ENCODE peak calls at places on chromosomes 3 and 15, in ten cellular contexts. One of them, this sample, is unnamed.
A peak's percentile ranks its signal among the peaks of the same experiment; 100 is the strongest.

GRCh38 chr3:42172047-42172654 is 81.0 kb downstream of the TRAK1 start:
- DNase-seq in substantia nigra: no peak
- DNase-seq in neural progenitor cell: no peak
- DNase-seq in endodermal cell: no peak
- DNase-seq in iPS DF 6.9: no peak
- DNase-seq in naive thymus-derived CD4-positive, alpha-beta T cell: no peak
- DNase-seq in A549: no peak
- DNase-seq in psoas muscle: no peak
- DNase-seq in stomach: no peak
- DNase-seq in spleen: no peak
- DNase-seq in this sample: no peak

GRCh38 chr3:52218953-52219650 is 6.3 kb downstream of the TLR9 start:
- DNase-seq in naive thymus-derived CD4-positive, alpha-beta T cell: no peak
- DNase-seq in endodermal cell: peak; percentile 41
- DNase-seq in substantia nigra: no peak
- DNase-seq in A549: no peak
- DNase-seq in stomach: peak; percentile 71
- DNase-seq in psoas muscle: no peak
- DNase-seq in spleen: peak; percentile 59
- DNase-seq in iPS DF 6.9: no peak
- DNase-seq in neural progenitor cell: peak; percentile 36
- DNase-seq in this sample: no peak

GRCh38 chr15:66841953-66842681 is 140.1 kb downstream of the SMAD6 start:
- DNase-seq in neural progenitor cell: peak; percentile 81
- DNase-seq in stomach: peak; percentile 88
- DNase-seq in iPS DF 6.9: no peak
- DNase-seq in spleen: peak; percentile 91
- DNase-seq in A549: peak; percentile 68
- DNase-seq in psoas muscle: peak; percentile 91
- DNase-seq in substantia nigra: no peak
- DNase-seq in endodermal cell: peak; percentile 86
- DNase-seq in naive thymus-derived CD4-positive, alpha-beta T cell: no peak
- DNase-seq in this sample: no peak

GRCh38 chr3:96970211-96970610 is 155.8 kb downstream of the EPHA6 start:
- DNase-seq in spleen: no peak
- DNase-seq in iPS DF 6.9: no peak
- DNase-seq in endodermal cell: no peak
- DNase-seq in naive thymus-derived CD4-positive, alpha-beta T cell: no peak
- DNase-seq in psoas muscle: no peak
- DNase-seq in A549: no peak
- DNase-seq in substantia nigra: no peak
- DNase-seq in neural progenitor cell: no peak
- DNase-seq in stomach: no peak
- DNase-seq in this sample: no peak

GRCh38 chr3:13474021-13474420 is 6.1 kb upstream of the HDAC11 start:
- DNase-seq in endodermal cell: no peak
- DNase-seq in spleen: peak; percentile 35
- DNase-seq in naive thymus-derived CD4-positive, alpha-beta T cell: no peak
- DNase-seq in neural progenitor cell: no peak
- DNase-seq in psoas muscle: no peak
- DNase-seq in stomach: no peak
- DNase-seq in A549: no peak
- DNase-seq in iPS DF 6.9: no peak
- DNase-seq in substantia nigra: no peak
- DNase-seq in this sample: peak; percentile 39

GRCh38 chr3:68458646-68459045 is 473.7 kb downstream of the TAFA4 start:
- DNase-seq in stomach: no peak
- DNase-seq in spleen: no peak
- DNase-seq in naive thymus-derived CD4-positive, alpha-beta T cell: no peak
- DNase-seq in A549: no peak
- DNase-seq in endodermal cell: no peak
- DNase-seq in substantia nigra: no peak
- DNase-seq in iPS DF 6.9: no peak
- DNase-seq in psoas muscle: no peak
- DNase-seq in neural progenitor cell: no peak
- DNase-seq in this sample: no peak

GRCh38 chr3:42497009-42497731 is 5.3 kb upstream of the VIPR1 start:
- DNase-seq in substantia nigra: no peak
- DNase-seq in stomach: peak; percentile 22
- DNase-seq in endodermal cell: peak; percentile 89
- DNase-seq in psoas muscle: no peak
- DNase-seq in spleen: peak; percentile 33
- DNase-seq in A549: peak; percentile 72
- DNase-seq in iPS DF 6.9: peak; percentile 68
- DNase-seq in naive thymus-derived CD4-positive, alpha-beta T cell: no peak
- DNase-seq in neural progenitor cell: peak; percentile 79
- DNase-seq in this sample: no peak

GRCh38 chr15:60575995-60576394 is 97.1 kb upstream of the ICE2 start:
- DNase-seq in endodermal cell: no peak
- DNase-seq in substantia nigra: no peak
- DNase-seq in stomach: no peak
- DNase-seq in naive thymus-derived CD4-positive, alpha-beta T cell: no peak
- DNase-seq in spleen: no peak
- DNase-seq in iPS DF 6.9: no peak
- DNase-seq in psoas muscle: no peak
- DNase-seq in neural progenitor cell: peak; percentile 32
- DNase-seq in A549: peak; percentile 30
- DNase-seq in this sample: no peak

GRCh38 chr15:39804026-39804425 is 21.4 kb upstream of the FSIP1 start:
- DNase-seq in spleen: no peak
- DNase-seq in iPS DF 6.9: no peak
- DNase-seq in substantia nigra: no peak
- DNase-seq in stomach: no peak
- DNase-seq in A549: peak; percentile 10
- DNase-seq in endodermal cell: no peak
- DNase-seq in neural progenitor cell: no peak
- DNase-seq in psoas muscle: no peak
- DNase-seq in naive thymus-derived CD4-positive, alpha-beta T cell: no peak
- DNase-seq in this sample: no peak

GRCh38 chr15:88803241-88803919 is at the start of gene ACAN:
- DNase-seq in spleen: no peak
- DNase-seq in iPS DF 6.9: no peak
- DNase-seq in psoas muscle: no peak
- DNase-seq in neural progenitor cell: peak; percentile 78
- DNase-seq in A549: no peak
- DNase-seq in endodermal cell: peak; percentile 84
- DNase-seq in stomach: no peak
- DNase-seq in naive thymus-derived CD4-positive, alpha-beta T cell: no peak
- DNase-seq in substantia nigra: no peak
- DNase-seq in this sample: no peak

GRCh38 chr3:117799314-117799713 is 1089.7 kb downstream of the TUSC7 start:
- DNase-seq in naive thymus-derived CD4-positive, alpha-beta T cell: no peak
- DNase-seq in endodermal cell: no peak
- DNase-seq in substantia nigra: no peak
- DNase-seq in psoas muscle: no peak
- DNase-seq in neural progenitor cell: no peak
- DNase-seq in A549: no peak
- DNase-seq in spleen: no peak
- DNase-seq in stomach: no peak
- DNase-seq in iPS DF 6.9: no peak
- DNase-seq in this sample: no peak

DNA sequence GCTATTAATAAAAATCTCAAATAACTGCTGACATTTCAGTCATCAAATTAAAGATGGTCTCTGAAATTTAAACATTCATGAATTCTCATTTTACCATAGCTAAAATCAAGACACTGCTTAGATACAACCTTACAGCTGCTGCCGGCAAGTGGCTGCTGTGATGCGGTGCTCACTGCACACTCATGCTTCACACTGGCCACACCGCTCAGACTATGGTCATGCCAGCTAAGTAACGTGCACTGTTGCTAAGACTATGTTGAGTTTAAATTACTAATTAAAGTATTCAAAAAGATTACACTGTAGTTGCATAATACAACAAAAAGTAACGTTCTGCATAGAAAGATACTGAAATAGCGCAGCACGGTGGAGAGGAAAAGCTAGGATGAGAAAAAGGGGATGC is 12.1 kb downstream of the ATP13A3 start:
- DNase-seq in A549: no peak
- DNase-seq in substantia nigra: no peak
- DNase-seq in neural progenitor cell: no peak
- DNase-seq in naive thymus-derived CD4-positive, alpha-beta T cell: no peak
- DNase-seq in iPS DF 6.9: no peak
- DNase-seq in psoas muscle: no peak
- DNase-seq in spleen: no peak
- DNase-seq in endodermal cell: no peak
- DNase-seq in stomach: no peak
- DNase-seq in this sample: no peak
- H3K27ac ChIP-seq in A549: no peak overlapping the region
- H3K27ac ChIP-seq in substantia nigra: no peak overlapping the region
- H3K27ac ChIP-seq in neural progenitor cell: no peak overlapping the region
- H3K27ac ChIP-seq in naive thymus-derived CD4-positive, alpha-beta T cell: no peak overlapping the region
- H3K27ac ChIP-seq in iPS DF 6.9: no peak overlapping the region
- H3K27ac ChIP-seq in psoas muscle: no peak overlapping the region
- H3K27ac ChIP-seq in spleen: no peak overlapping the region
- H3K27ac ChIP-seq in endodermal cell: no peak overlapping the region
- H3K27ac ChIP-seq in stomach: no peak overlapping the region
- H3K27ac ChIP-seq in this sample: no peak overlapping the region

GRCh38 chr3:170470063-170471006 is 51.7 kb downstream of the CLDN11 start:
- DNase-seq in psoas muscle: no peak
- DNase-seq in stomach: no peak
- DNase-seq in endodermal cell: no peak
- DNase-seq in neural progenitor cell: no peak
- DNase-seq in A549: peak; percentile 21
- DNase-seq in spleen: no peak
- DNase-seq in substantia nigra: no peak
- DNase-seq in naive thymus-derived CD4-positive, alpha-beta T cell: no peak
- DNase-seq in iPS DF 6.9: no peak
- DNase-seq in this sample: no peak
- H3K27ac ChIP-seq in psoas muscle: no peak overlapping the region
- H3K27ac ChIP-seq in stomach: peak overlapping the region; percentile 34
- H3K27ac ChIP-seq in endodermal cell: peak overlapping the region; percentile 33
- H3K27ac ChIP-seq in neural progenitor cell: peak overlapping the region; percentile 29
- H3K27ac ChIP-seq in A549: peak overlapping the region; percentile 57
- H3K27ac ChIP-seq in spleen: no peak overlapping the region
- H3K27ac ChIP-seq in substantia nigra: peak overlapping the region; percentile 99
- H3K27ac ChIP-seq in naive thymus-derived CD4-positive, alpha-beta T cell: no peak overlapping the region
- H3K27ac ChIP-seq in iPS DF 6.9: no peak overlapping the region
- H3K27ac ChIP-seq in this sample: peak overlapping the region; percentile 96

DNA sequence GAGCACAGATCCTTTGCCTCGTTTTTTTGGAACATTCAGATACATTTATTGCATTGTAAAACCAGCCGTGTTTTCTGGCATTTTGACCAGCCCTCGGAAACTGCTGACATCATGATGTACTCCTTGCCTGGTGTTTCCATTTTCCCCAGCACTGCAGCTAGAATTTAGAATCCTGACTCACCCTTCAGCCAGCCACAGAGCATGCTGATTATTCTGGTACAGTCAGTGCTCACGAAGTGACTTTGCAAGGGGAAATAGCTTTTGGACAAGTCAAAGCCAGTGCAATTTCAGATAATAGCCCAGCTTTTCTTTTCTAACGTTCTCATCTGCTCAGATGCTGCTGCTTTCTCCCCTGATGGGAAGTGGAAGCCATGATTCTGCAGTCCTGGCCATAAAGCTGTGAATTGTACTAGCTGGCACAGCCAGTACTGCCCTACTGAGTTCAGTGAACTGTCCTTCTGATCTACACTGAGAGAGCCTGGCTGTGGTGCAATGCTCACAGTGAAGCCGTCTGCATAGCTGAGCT is 12.1 kb upstream of the CNBP start:
- DNase-seq in substantia nigra: no peak
- DNase-seq in A549: peak; percentile 55
- DNase-seq in iPS DF 6.9: no peak
- DNase-seq in spleen: no peak
- DNase-seq in stomach: no peak
- DNase-seq in naive thymus-derived CD4-positive, alpha-beta T cell: no peak
- DNase-seq in endodermal cell: no peak
- DNase-seq in neural progenitor cell: no peak
- DNase-seq in psoas muscle: peak; percentile 76
- DNase-seq in this sample: peak; percentile 75
- H3K27ac ChIP-seq in substantia nigra: peak overlapping the region; percentile 88
- H3K27ac ChIP-seq in A549: peak overlapping the region; percentile 88
- H3K27ac ChIP-seq in iPS DF 6.9: no peak overlapping the region
- H3K27ac ChIP-seq in spleen: peak overlapping the region; percentile 78
- H3K27ac ChIP-seq in stomach: peak overlapping the region; percentile 74
- H3K27ac ChIP-seq in naive thymus-derived CD4-positive, alpha-beta T cell: no peak overlapping the region
- H3K27ac ChIP-seq in endodermal cell: no peak overlapping the region
- H3K27ac ChIP-seq in neural progenitor cell: no peak overlapping the region
- H3K27ac ChIP-seq in psoas muscle: peak overlapping the region; percentile 88
- H3K27ac ChIP-seq in this sample: peak overlapping the region; percentile 90

GRCh38 chr3:45137656-45138181 is 8.5 kb downstream of the CDCP1 start:
- DNase-seq in A549: no peak
- DNase-seq in stomach: no peak
- DNase-seq in iPS DF 6.9: no peak
- DNase-seq in naive thymus-derived CD4-positive, alpha-beta T cell: no peak
- DNase-seq in substantia nigra: no peak
- DNase-seq in neural progenitor cell: no peak
- DNase-seq in spleen: no peak
- DNase-seq in psoas muscle: no peak
- DNase-seq in endodermal cell: peak; percentile 52
- DNase-seq in this sample: no peak

GRCh38 chr3:45140392-45140791 is 5.8 kb downstream of the CDCP1 start:
- DNase-seq in spleen: no peak
- DNase-seq in endodermal cell: no peak
- DNase-seq in psoas muscle: no peak
- DNase-seq in A549: no peak
- DNase-seq in stomach: no peak
- DNase-seq in neural progenitor cell: no peak
- DNase-seq in iPS DF 6.9: no peak
- DNase-seq in substantia nigra: no peak
- DNase-seq in naive thymus-derived CD4-positive, alpha-beta T cell: no peak
- DNase-seq in this sample: no peak

GRCh38 chr3:45135959-45136358 is 10.2 kb downstream of the CDCP1 start:
- DNase-seq in iPS DF 6.9: no peak
- DNase-seq in psoas muscle: no peak
- DNase-seq in neural progenitor cell: no peak
- DNase-seq in endodermal cell: no peak
- DNase-seq in A549: no peak
- DNase-seq in stomach: no peak
- DNase-seq in naive thymus-derived CD4-positive, alpha-beta T cell: no peak
- DNase-seq in spleen: no peak
- DNase-seq in substantia nigra: no peak
- DNase-seq in this sample: no peak

GRCh38 chr3:45134758-45135521 is 11.2 kb downstream of the CDCP1 start:
- DNase-seq in endodermal cell: no peak
- DNase-seq in stomach: no peak
- DNase-seq in naive thymus-derived CD4-positive, alpha-beta T cell: no peak
- DNase-seq in A549: no peak
- DNase-seq in substantia nigra: no peak
- DNase-seq in neural progenitor cell: no peak
- DNase-seq in spleen: no peak
- DNase-seq in psoas muscle: no peak
- DNase-seq in iPS DF 6.9: no peak
- DNase-seq in this sample: no peak

DNA sequence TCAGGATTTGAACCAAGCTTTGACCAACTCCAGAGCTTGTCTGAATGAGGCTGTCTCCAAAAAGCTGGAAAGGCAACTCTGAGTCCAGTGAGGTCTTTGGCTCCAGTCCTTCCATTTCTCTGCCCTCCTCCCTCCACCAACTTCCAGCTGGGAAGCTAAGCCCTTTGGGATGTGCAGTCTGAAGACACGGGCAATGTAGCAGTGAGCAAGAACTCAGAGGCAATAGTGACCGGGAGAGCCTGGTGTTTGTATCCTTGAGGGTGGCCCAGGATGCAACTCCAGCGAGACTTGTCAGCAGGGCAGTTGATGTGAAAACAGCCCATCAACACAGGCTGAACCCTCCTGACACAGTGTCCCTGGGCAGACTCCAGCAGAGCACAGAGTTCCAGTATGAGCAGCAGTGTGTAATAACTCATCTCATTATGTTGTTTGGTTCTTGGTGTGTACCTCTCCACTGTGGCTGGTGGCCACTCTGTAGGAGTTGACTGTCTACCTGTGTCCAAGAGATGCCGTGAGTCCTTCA is 6.7 kb downstream of the CDCP1 start:
- DNase-seq in naive thymus-derived CD4-positive, alpha-beta T cell: no peak
- DNase-seq in psoas muscle: no peak
- DNase-seq in substantia nigra: no peak
- DNase-seq in spleen: no peak
- DNase-seq in neural progenitor cell: no peak
- DNase-seq in A549: no peak
- DNase-seq in iPS DF 6.9: no peak
- DNase-seq in endodermal cell: no peak
- DNase-seq in stomach: no peak
- DNase-seq in this sample: no peak
- H3K27ac ChIP-seq in naive thymus-derived CD4-positive, alpha-beta T cell: no peak overlapping the region
- H3K27ac ChIP-seq in psoas muscle: no peak overlapping the region
- H3K27ac ChIP-seq in substantia nigra: no peak overlapping the region
- H3K27ac ChIP-seq in spleen: peak overlapping the region; percentile 49
- H3K27ac ChIP-seq in neural progenitor cell: no peak overlapping the region
- H3K27ac ChIP-seq in A549: peak overlapping the region; percentile 70
- H3K27ac ChIP-seq in iPS DF 6.9: no peak overlapping the region
- H3K27ac ChIP-seq in endodermal cell: no peak overlapping the region
- H3K27ac ChIP-seq in stomach: peak overlapping the region; percentile 66
- H3K27ac ChIP-seq in this sample: no peak overlapping the region